ENCODE peak calls at places on chromosomes 3 and 15, in eight cellular contexts. One of them, this sample, is unnamed.

GRCh38 chr15:55917881-55918296 is 75.5 kb downstream of the NEDD4 start:
- DNase-seq in CD4-positive, CD25-positive, alpha-beta regulatory T cell: peak; percentile 16
- DNase-seq in ovary: no peak
- DNase-seq in PC-9: peak; percentile 84
- DNase-seq in sigmoid colon: no peak
- DNase-seq in A549: peak; percentile 49
- DNase-seq in body of pancreas: no peak
- DNase-seq in thyroid gland: peak; percentile 16
- DNase-seq in this sample: peak; percentile 13

GRCh38 chr3:71785594-71786472 is 885 bp upstream of the PROK2 start:
- DNase-seq in body of pancreas: no peak
- DNase-seq in sigmoid colon: no peak
- DNase-seq in ovary: no peak
- DNase-seq in A549: no peak
- DNase-seq in thyroid gland: no peak
- DNase-seq in PC-9: no peak
- DNase-seq in CD4-positive, CD25-positive, alpha-beta regulatory T cell: no peak
- DNase-seq in this sample: no peak

GRCh38 chr3:58206406-58207011 is 4.3 kb downstream of the DNASE1L3 start:
- DNase-seq in body of pancreas: no peak
- DNase-seq in thyroid gland: no peak
- DNase-seq in CD4-positive, CD25-positive, alpha-beta regulatory T cell: no peak
- DNase-seq in PC-9: peak; percentile 91
- DNase-seq in A549: peak; percentile 22
- DNase-seq in ovary: no peak
- DNase-seq in sigmoid colon: no peak
- DNase-seq in this sample: no peak

GRCh38 chr3:50616770-50617095 is 218 bp upstream of the MAPKAPK3 start:
- DNase-seq in PC-9: peak; percentile 79
- DNase-seq in ovary: peak; percentile 95
- DNase-seq in body of pancreas: peak; percentile 95
- DNase-seq in A549: peak; percentile 83
- DNase-seq in sigmoid colon: peak; percentile 97
- DNase-seq in thyroid gland: peak; percentile 96
- DNase-seq in CD4-positive, CD25-positive, alpha-beta regulatory T cell: peak; percentile 94
- DNase-seq in this sample: peak; percentile 97

GRCh38 chr3:141237701-141238521 is 6.3 kb downstream of the PXYLP1 start:
- DNase-seq in thyroid gland: peak; percentile 97
- DNase-seq in sigmoid colon: no peak
- DNase-seq in ovary: no peak
- DNase-seq in CD4-positive, CD25-positive, alpha-beta regulatory T cell: no peak
- DNase-seq in A549: no peak
- DNase-seq in PC-9: no peak
- DNase-seq in body of pancreas: peak; percentile 92
- DNase-seq in this sample: no peak

GRCh38 chr15:74275957-74276356 is 39.8 kb downstream of the CCDC33 start:
- DNase-seq in thyroid gland: no peak
- DNase-seq in PC-9: no peak
- DNase-seq in CD4-positive, CD25-positive, alpha-beta regulatory T cell: no peak
- DNase-seq in A549: no peak
- DNase-seq in body of pancreas: no peak
- DNase-seq in ovary: no peak
- DNase-seq in sigmoid colon: no peak
- DNase-seq in this sample: no peak

GRCh38 chr3:140050977-140051957 is 116.3 kb downstream of the CLSTN2 start:
- DNase-seq in A549: no peak
- DNase-seq in ovary: peak; percentile 52
- DNase-seq in sigmoid colon: no peak
- DNase-seq in thyroid gland: peak; percentile 40
- DNase-seq in CD4-positive, CD25-positive, alpha-beta regulatory T cell: no peak
- DNase-seq in PC-9: no peak
- DNase-seq in body of pancreas: no peak
- DNase-seq in this sample: no peak

GRCh38 chr3:56494679-56495322 is 26.5 kb upstream of the ERC2 start:
- DNase-seq in CD4-positive, CD25-positive, alpha-beta regulatory T cell: peak; percentile 83
- DNase-seq in PC-9: peak; percentile 55
- DNase-seq in thyroid gland: peak; percentile 91
- DNase-seq in ovary: peak; percentile 82
- DNase-seq in body of pancreas: peak; percentile 84
- DNase-seq in A549: peak; percentile 62
- DNase-seq in sigmoid colon: peak; percentile 71
- DNase-seq in this sample: peak; percentile 73

GRCh38 chr3:3586843-3587626 is 212.2 kb upstream of the LRRN1 start:
- DNase-seq in sigmoid colon: no peak
- DNase-seq in CD4-positive, CD25-positive, alpha-beta regulatory T cell: no peak
- DNase-seq in PC-9: no peak
- DNase-seq in A549: no peak
- DNase-seq in body of pancreas: no peak
- DNase-seq in thyroid gland: no peak
- DNase-seq in ovary: no peak
- DNase-seq in this sample: no peak

GRCh38 chr3:13217253-13217652 is 144.0 kb upstream of the IQSEC1 start:
- DNase-seq in body of pancreas: no peak
- DNase-seq in ovary: no peak
- DNase-seq in sigmoid colon: no peak
- DNase-seq in PC-9: no peak
- DNase-seq in A549: no peak
- DNase-seq in CD4-positive, CD25-positive, alpha-beta regulatory T cell: no peak
- DNase-seq in thyroid gland: no peak
- DNase-seq in this sample: no peak

GRCh38 chr15:69718445-69718844 is 265.8 kb downstream of the RPLP1 start:
- DNase-seq in ovary: no peak
- DNase-seq in body of pancreas: no peak
- DNase-seq in A549: no peak
- DNase-seq in PC-9: no peak
- DNase-seq in thyroid gland: no peak
- DNase-seq in CD4-positive, CD25-positive, alpha-beta regulatory T cell: no peak
- DNase-seq in sigmoid colon: no peak
- DNase-seq in this sample: no peak

GRCh38 chr3:50423543-50423942 is 64.2 kb upstream of the TMEM115 start:
- DNase-seq in sigmoid colon: no peak
- DNase-seq in PC-9: no peak
- DNase-seq in A549: no peak
- DNase-seq in CD4-positive, CD25-positive, alpha-beta regulatory T cell: no peak
- DNase-seq in body of pancreas: no peak
- DNase-seq in thyroid gland: no peak
- DNase-seq in ovary: no peak
- DNase-seq in this sample: no peak

GRCh38 chr15:50380089-50380488 is 25.1 kb upstream of the GABPB1 start:
- DNase-seq in sigmoid colon: no peak
- DNase-seq in body of pancreas: no peak
- DNase-seq in thyroid gland: no peak
- DNase-seq in A549: no peak
- DNase-seq in CD4-positive, CD25-positive, alpha-beta regulatory T cell: no peak
- DNase-seq in ovary: no peak
- DNase-seq in PC-9: no peak
- DNase-seq in this sample: no peak

GRCh38 chr15:69921626-69922624 is 175.8 kb downstream of the TLE3 start:
- DNase-seq in body of pancreas: no peak
- DNase-seq in PC-9: no peak
- DNase-seq in thyroid gland: no peak
- DNase-seq in ovary: no peak
- DNase-seq in sigmoid colon: no peak
- DNase-seq in CD4-positive, CD25-positive, alpha-beta regulatory T cell: no peak
- DNase-seq in A549: no peak
- DNase-seq in this sample: no peak

GRCh38 chr15:36332301-36332700 is 247.1 kb upstream of the CDIN1 start:
- DNase-seq in A549: no peak
- DNase-seq in thyroid gland: no peak
- DNase-seq in ovary: no peak
- DNase-seq in body of pancreas: no peak
- DNase-seq in sigmoid colon: no peak
- DNase-seq in CD4-positive, CD25-positive, alpha-beta regulatory T cell: no peak
- DNase-seq in PC-9: no peak
- DNase-seq in this sample: no peak

GRCh38 chr3:47394867-47395266 is 14.0 kb downstream of the PTPN23 start:
- DNase-seq in body of pancreas: no peak
- DNase-seq in A549: no peak
- DNase-seq in CD4-positive, CD25-positive, alpha-beta regulatory T cell: no peak
- DNase-seq in PC-9: no peak
- DNase-seq in thyroid gland: no peak
- DNase-seq in ovary: no peak
- DNase-seq in sigmoid colon: no peak
- DNase-seq in this sample: no peak

GRCh38 chr15:70508561-70509281 is 254.6 kb downstream of the UACA start:
- DNase-seq in A549: peak; percentile 99
- DNase-seq in PC-9: peak; percentile 93
- DNase-seq in sigmoid colon: no peak
- DNase-seq in body of pancreas: no peak
- DNase-seq in thyroid gland: no peak
- DNase-seq in ovary: no peak
- DNase-seq in CD4-positive, CD25-positive, alpha-beta regulatory T cell: no peak
- DNase-seq in this sample: no peak

GRCh38 chr3:53694051-53694450 is 152.2 kb downstream of the CHDH start:
- DNase-seq in sigmoid colon: peak; percentile 38
- DNase-seq in body of pancreas: no peak
- DNase-seq in ovary: no peak
- DNase-seq in CD4-positive, CD25-positive, alpha-beta regulatory T cell: no peak
- DNase-seq in PC-9: no peak
- DNase-seq in A549: no peak
- DNase-seq in thyroid gland: no peak
- DNase-seq in this sample: no peak

GRCh38 chr15:72785452-72786243 is 2.1 kb upstream of the ADPGK start:
- DNase-seq in body of pancreas: no peak
- DNase-seq in A549: no peak
- DNase-seq in ovary: no peak
- DNase-seq in CD4-positive, CD25-positive, alpha-beta regulatory T cell: no peak
- DNase-seq in PC-9: no peak
- DNase-seq in sigmoid colon: no peak
- DNase-seq in thyroid gland: no peak
- DNase-seq in this sample: peak; percentile 14

GRCh38 chr15:69926721-69927120 is 171.0 kb downstream of the TLE3 start:
- DNase-seq in ovary: no peak
- DNase-seq in body of pancreas: no peak
- DNase-seq in A549: no peak
- DNase-seq in thyroid gland: no peak
- DNase-seq in PC-9: no peak
- DNase-seq in sigmoid colon: no peak
- DNase-seq in CD4-positive, CD25-positive, alpha-beta regulatory T cell: no peak
- DNase-seq in this sample: no peak

GRCh38 chr3:175956964-175957363 is 1097.8 kb downstream of the NAALADL2 start:
- DNase-seq in sigmoid colon: no peak
- DNase-seq in ovary: no peak
- DNase-seq in thyroid gland: no peak
- DNase-seq in PC-9: peak; percentile 43
- DNase-seq in A549: no peak
- DNase-seq in CD4-positive, CD25-positive, alpha-beta regulatory T cell: no peak
- DNase-seq in body of pancreas: no peak
- DNase-seq in this sample: no peak

GRCh38 chr3:48433472-48434118 is 3.7 kb upstream of the PLXNB1 start:
- DNase-seq in ovary: peak; percentile 62
- DNase-seq in A549: no peak
- DNase-seq in body of pancreas: no peak
- DNase-seq in CD4-positive, CD25-positive, alpha-beta regulatory T cell: no peak
- DNase-seq in thyroid gland: peak; percentile 85
- DNase-seq in sigmoid colon: peak; percentile 80
- DNase-seq in PC-9: peak; percentile 90
- DNase-seq in this sample: peak; percentile 84
- H3K4me1 ChIP-seq in ovary: peaks cover 20% of the 10 kb centered on the region
- H3K4me1 ChIP-seq in A549: peaks cover 42% of the 10 kb centered on the region
- H3K4me1 ChIP-seq in body of pancreas: peaks cover 26% of the 10 kb centered on the region
- H3K4me1 ChIP-seq in CD4-positive, CD25-positive, alpha-beta regulatory T cell: peaks cover 13% of the 10 kb centered on the region
- H3K4me1 ChIP-seq in thyroid gland: peaks cover 64% of the 10 kb centered on the region
- H3K4me1 ChIP-seq in sigmoid colon: peaks cover 37% of the 10 kb centered on the region
- H3K4me1 ChIP-seq in PC-9: peaks cover 49% of the 10 kb centered on the region
- H3K4me1 ChIP-seq in this sample: peaks cover 12% of the 10 kb centered on the region

DNA sequence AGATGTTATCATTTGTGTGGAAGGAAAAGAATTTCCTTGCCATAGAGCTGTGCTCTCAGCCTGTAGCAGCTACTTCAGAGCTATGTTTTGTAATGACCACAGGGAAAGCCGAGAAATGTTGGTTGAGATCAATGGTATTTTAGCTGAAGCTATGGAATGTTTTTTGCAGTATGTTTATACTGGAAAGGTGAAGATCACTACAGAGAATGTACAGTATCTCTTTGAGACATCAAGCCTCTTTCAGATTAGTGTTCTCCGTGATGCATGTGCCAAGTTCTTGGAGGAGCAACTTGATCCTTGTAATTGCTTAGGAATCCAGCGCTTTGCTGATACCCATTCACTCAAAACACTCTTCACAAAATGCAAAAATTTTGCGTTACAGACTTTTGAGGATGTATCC is 15.1 kb downstream of the KLHL24 start:
- DNase-seq in CD4-positive, CD25-positive, alpha-beta regulatory T cell: no peak
- DNase-seq in ovary: no peak
- DNase-seq in A549: no peak
- DNase-seq in PC-9: no peak
- DNase-seq in body of pancreas: no peak
- DNase-seq in sigmoid colon: no peak
- DNase-seq in thyroid gland: no peak
- DNase-seq in this sample: no peak
- H3K9me3 ChIP-seq in CD4-positive, CD25-positive, alpha-beta regulatory T cell: peaks cover 44% of the 10 kb centered on the region
- H3K9me3 ChIP-seq in ovary: peaks cover 7% of the 10 kb centered on the region
- H3K9me3 ChIP-seq in A549: peaks cover 43% of the 10 kb centered on the region
- H3K9me3 ChIP-seq in PC-9: peaks cover 34% of the 10 kb centered on the region
- H3K9me3 ChIP-seq in body of pancreas: no peaks in the 10 kb centered on the region
- H3K9me3 ChIP-seq in sigmoid colon: peaks cover 9% of the 10 kb centered on the region
- H3K9me3 ChIP-seq in thyroid gland: no peaks in the 10 kb centered on the region
- H3K9me3 ChIP-seq in this sample: peaks cover 29% of the 10 kb centered on the region

DNA sequence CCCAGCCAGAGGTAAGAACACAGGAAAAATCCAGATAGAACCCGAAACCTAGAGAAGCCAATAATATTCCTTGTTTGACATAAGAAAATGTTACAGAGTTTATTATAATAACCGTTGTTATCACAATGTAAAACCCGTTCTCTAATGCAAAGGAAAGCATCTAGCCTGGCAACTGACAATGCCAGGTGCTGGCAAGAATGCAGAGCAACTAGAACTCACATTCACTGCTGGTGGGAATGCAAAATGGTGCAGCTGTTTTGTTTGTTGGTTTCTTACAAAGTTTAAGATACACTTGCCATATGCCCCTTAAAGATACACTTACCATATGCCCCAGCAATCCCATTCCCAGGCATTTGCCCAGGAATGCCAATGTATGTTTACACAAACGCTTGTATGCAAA is 23.4 kb downstream of the VPS39 start:
- DNase-seq in CD4-positive, CD25-positive, alpha-beta regulatory T cell: no peak
- DNase-seq in PC-9: no peak
- DNase-seq in A549: no peak
- DNase-seq in body of pancreas: no peak
- DNase-seq in ovary: no peak
- DNase-seq in sigmoid colon: no peak
- DNase-seq in thyroid gland: no peak
- DNase-seq in this sample: no peak
- H3K4me1 ChIP-seq in CD4-positive, CD25-positive, alpha-beta regulatory T cell: no peaks in the 10 kb centered on the region
- H3K4me1 ChIP-seq in PC-9: no peaks in the 10 kb centered on the region
- H3K4me1 ChIP-seq in A549: no peaks in the 10 kb centered on the region
- H3K4me1 ChIP-seq in body of pancreas: no peaks in the 10 kb centered on the region
- H3K4me1 ChIP-seq in ovary: no peaks in the 10 kb centered on the region
- H3K4me1 ChIP-seq in sigmoid colon: no peaks in the 10 kb centered on the region
- H3K4me1 ChIP-seq in thyroid gland: no peaks in the 10 kb centered on the region
- H3K4me1 ChIP-seq in this sample: no peaks in the 10 kb centered on the region

DNA sequence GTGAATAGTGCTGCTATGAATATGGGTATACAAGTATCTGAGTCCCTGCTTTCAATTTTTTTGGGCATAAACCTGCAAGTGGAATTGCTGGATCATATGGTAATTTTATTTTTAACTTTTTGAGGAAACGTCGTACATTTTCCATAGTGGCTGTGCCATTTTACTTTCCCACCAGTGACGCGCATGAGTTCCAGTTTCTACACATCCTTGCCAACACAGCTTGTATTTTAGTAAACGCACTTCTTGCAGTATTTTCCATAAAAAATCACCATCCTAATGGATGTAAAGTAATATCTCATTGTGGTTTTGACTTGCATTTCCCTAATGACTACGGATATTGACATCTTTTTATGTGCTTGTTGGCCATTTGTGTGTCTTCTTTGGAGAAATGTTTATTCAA is 105.0 kb downstream of the NFKBIZ start:
- DNase-seq in PC-9: no peak
- DNase-seq in ovary: no peak
- DNase-seq in sigmoid colon: no peak
- DNase-seq in body of pancreas: no peak
- DNase-seq in thyroid gland: no peak
- DNase-seq in A549: no peak
- DNase-seq in CD4-positive, CD25-positive, alpha-beta regulatory T cell: no peak
- DNase-seq in this sample: no peak
- H3K9me3 ChIP-seq in PC-9: peaks cover 3% of the 10 kb centered on the region
- H3K9me3 ChIP-seq in ovary: no peaks in the 10 kb centered on the region
- H3K9me3 ChIP-seq in sigmoid colon: no peaks in the 10 kb centered on the region
- H3K9me3 ChIP-seq in body of pancreas: no peaks in the 10 kb centered on the region
- H3K9me3 ChIP-seq in thyroid gland: no peaks in the 10 kb centered on the region
- H3K9me3 ChIP-seq in A549: no peaks in the 10 kb centered on the region
- H3K9me3 ChIP-seq in CD4-positive, CD25-positive, alpha-beta regulatory T cell: no peaks in the 10 kb centered on the region
- H3K9me3 ChIP-seq in this sample: no peaks in the 10 kb centered on the region